ENCODE peak calls at places on chromosomes 5 and 9, in nine cellular contexts. One of them, this sample, is unnamed.

GRCh38 chr5:165928971-165929370 is 2362.5 kb upstream of the WWC1 start:
- DNase-seq in cardiac muscle cell: no peak
- DNase-seq in OCI-LY7: no peak
- DNase-seq in right atrium auricular region: no peak
- DNase-seq in heart left ventricle: no peak
- DNase-seq in tibial artery: no peak
- DNase-seq in PC-9: no peak
- DNase-seq in Panc1: no peak
- DNase-seq in GM06990: no peak
- DNase-seq in this sample: no peak

GRCh38 chr9:87786876-87787275 is 61.0 kb downstream of the CTSL start:
- DNase-seq in cardiac muscle cell: no peak
- DNase-seq in OCI-LY7: no peak
- DNase-seq in right atrium auricular region: no peak
- DNase-seq in heart left ventricle: no peak
- DNase-seq in tibial artery: no peak
- DNase-seq in PC-9: no peak
- DNase-seq in Panc1: no peak
- DNase-seq in GM06990: no peak
- DNase-seq in this sample: no peak

GRCh38 chr5:102090770-102091169 is 205.3 kb downstream of the SLCO4C1 start:
- DNase-seq in cardiac muscle cell: no peak
- DNase-seq in OCI-LY7: peak
- DNase-seq in right atrium auricular region: no peak
- DNase-seq in heart left ventricle: no peak
- DNase-seq in tibial artery: no peak
- DNase-seq in PC-9: peak
- DNase-seq in Panc1: peak
- DNase-seq in GM06990: no peak
- DNase-seq in this sample: peak

GRCh38 chr9:18906656-18907395 is 126.2 kb downstream of the SAXO1 start:
- DNase-seq in cardiac muscle cell: peak
- DNase-seq in OCI-LY7: no peak
- DNase-seq in right atrium auricular region: no peak
- DNase-seq in heart left ventricle: no peak
- DNase-seq in tibial artery: no peak
- DNase-seq in PC-9: no peak
- DNase-seq in Panc1: no peak
- DNase-seq in GM06990: no peak
- DNase-seq in this sample: no peak

GRCh38 chr5:167850901-167851300 is 440.5 kb upstream of the WWC1 start:
- DNase-seq in cardiac muscle cell: peak
- DNase-seq in OCI-LY7: no peak
- DNase-seq in right atrium auricular region: no peak
- DNase-seq in heart left ventricle: no peak
- DNase-seq in tibial artery: no peak
- DNase-seq in PC-9: no peak
- DNase-seq in Panc1: no peak
- DNase-seq in GM06990: no peak
- DNase-seq in this sample: no peak

GRCh38 chr5:107085572-107085971 is 585.2 kb downstream of the EFNA5 start:
- DNase-seq in cardiac muscle cell: no peak
- DNase-seq in OCI-LY7: no peak
- DNase-seq in right atrium auricular region: no peak
- DNase-seq in heart left ventricle: no peak
- DNase-seq in tibial artery: no peak
- DNase-seq in PC-9: no peak
- DNase-seq in Panc1: no peak
- DNase-seq in GM06990: no peak
- DNase-seq in this sample: no peak

GRCh38 chr9:97985058-97985861 is 2.1 kb downstream of the ANP32B start:
- DNase-seq in cardiac muscle cell: peak
- DNase-seq in OCI-LY7: peak
- DNase-seq in right atrium auricular region: no peak
- DNase-seq in heart left ventricle: no peak
- DNase-seq in tibial artery: peak
- DNase-seq in PC-9: no peak
- DNase-seq in Panc1: no peak
- DNase-seq in GM06990: no peak
- DNase-seq in this sample: no peak

GRCh38 chr9:13140843-13141592 is 138.5 kb downstream of the MPDZ start:
- DNase-seq in cardiac muscle cell: peak
- DNase-seq in OCI-LY7: no peak
- DNase-seq in right atrium auricular region: no peak
- DNase-seq in heart left ventricle: no peak
- DNase-seq in tibial artery: no peak
- DNase-seq in PC-9: no peak
- DNase-seq in Panc1: no peak
- DNase-seq in GM06990: no peak
- DNase-seq in this sample: no peak

GRCh38 chr9:17019398-17019797 is 115.4 kb upstream of the CNTLN start:
- DNase-seq in cardiac muscle cell: no peak
- DNase-seq in OCI-LY7: no peak
- DNase-seq in right atrium auricular region: no peak
- DNase-seq in heart left ventricle: no peak
- DNase-seq in tibial artery: no peak
- DNase-seq in PC-9: no peak
- DNase-seq in Panc1: no peak
- DNase-seq in GM06990: no peak
- DNase-seq in this sample: no peak

GRCh38 chr5:87411586-87412416 is 929 bp downstream of the CCNH start:
- DNase-seq in cardiac muscle cell: peak
- DNase-seq in OCI-LY7: peak
- DNase-seq in right atrium auricular region: peak
- DNase-seq in heart left ventricle: peak
- DNase-seq in tibial artery: peak
- DNase-seq in PC-9: peak
- DNase-seq in Panc1: no peak
- DNase-seq in GM06990: no peak
- DNase-seq in this sample: peak

GRCh38 chr9:133321411-133321935 is 14.5 kb downstream of the SURF6 start:
- DNase-seq in cardiac muscle cell: no peak
- DNase-seq in OCI-LY7: no peak
- DNase-seq in right atrium auricular region: no peak
- DNase-seq in heart left ventricle: no peak
- DNase-seq in tibial artery: peak
- DNase-seq in PC-9: no peak
- DNase-seq in Panc1: no peak
- DNase-seq in GM06990: no peak
- DNase-seq in this sample: no peak

GRCh38 chr5:13250450-13251291 is 693.8 kb downstream of the DNAH5 start:
- DNase-seq in cardiac muscle cell: no peak
- DNase-seq in OCI-LY7: peak
- DNase-seq in right atrium auricular region: no peak
- DNase-seq in heart left ventricle: no peak
- DNase-seq in tibial artery: no peak
- DNase-seq in PC-9: no peak
- DNase-seq in Panc1: peak
- DNase-seq in GM06990: no peak
- DNase-seq in this sample: peak

GRCh38 chr5:134100283-134101011 is 14.0 kb upstream of the TCF7 start:
- DNase-seq in cardiac muscle cell: peak
- DNase-seq in OCI-LY7: peak
- DNase-seq in right atrium auricular region: peak
- DNase-seq in heart left ventricle: no peak
- DNase-seq in tibial artery: no peak
- DNase-seq in PC-9: no peak
- DNase-seq in Panc1: no peak
- DNase-seq in GM06990: peak
- DNase-seq in this sample: no peak

GRCh38 chr5:134099939-134100282 is 14.6 kb upstream of the TCF7 start:
- DNase-seq in cardiac muscle cell: no peak
- DNase-seq in OCI-LY7: no peak
- DNase-seq in right atrium auricular region: no peak
- DNase-seq in heart left ventricle: no peak
- DNase-seq in tibial artery: no peak
- DNase-seq in PC-9: no peak
- DNase-seq in Panc1: no peak
- DNase-seq in GM06990: no peak
- DNase-seq in this sample: no peak

GRCh38 chr5:134101686-134102439 is 12.6 kb upstream of the TCF7 start:
- DNase-seq in cardiac muscle cell: peak
- DNase-seq in OCI-LY7: peak
- DNase-seq in right atrium auricular region: no peak
- DNase-seq in heart left ventricle: peak
- DNase-seq in tibial artery: no peak
- DNase-seq in PC-9: peak
- DNase-seq in Panc1: no peak
- DNase-seq in GM06990: peak
- DNase-seq in this sample: peak

GRCh38 chr5:134103998-134104612 is 10.4 kb upstream of the TCF7 start:
- DNase-seq in cardiac muscle cell: no peak
- DNase-seq in OCI-LY7: no peak
- DNase-seq in right atrium auricular region: no peak
- DNase-seq in heart left ventricle: no peak
- DNase-seq in tibial artery: no peak
- DNase-seq in PC-9: no peak
- DNase-seq in Panc1: no peak
- DNase-seq in GM06990: peak
- DNase-seq in this sample: no peak

GRCh38 chr5:134103397-134103796 is 11.1 kb upstream of the TCF7 start:
- DNase-seq in cardiac muscle cell: no peak
- DNase-seq in OCI-LY7: no peak
- DNase-seq in right atrium auricular region: no peak
- DNase-seq in heart left ventricle: no peak
- DNase-seq in tibial artery: no peak
- DNase-seq in PC-9: no peak
- DNase-seq in Panc1: no peak
- DNase-seq in GM06990: no peak
- DNase-seq in this sample: no peak
- H3K4me3 ChIP-seq in cardiac muscle cell: no peak
- H3K4me3 ChIP-seq in OCI-LY7: no peak
- H3K4me3 ChIP-seq in right atrium auricular region: no peak
- H3K4me3 ChIP-seq in heart left ventricle: no peak
- H3K4me3 ChIP-seq in tibial artery: no peak
- H3K4me3 ChIP-seq in PC-9: no peak
- H3K4me3 ChIP-seq in Panc1: no peak
- H3K4me3 ChIP-seq in GM06990: no peak
- H3K4me3 ChIP-seq in this sample: no peak

GRCh38 chr5:38330207-38330606 is 71.8 kb downstream of the EGFLAM start:
- DNase-seq in cardiac muscle cell: no peak
- DNase-seq in OCI-LY7: no peak
- DNase-seq in right atrium auricular region: no peak
- DNase-seq in heart left ventricle: no peak
- DNase-seq in tibial artery: no peak
- DNase-seq in PC-9: no peak
- DNase-seq in Panc1: no peak
- DNase-seq in GM06990: no peak
- DNase-seq in this sample: no peak
- H3K4me3 ChIP-seq in cardiac muscle cell: no peak
- H3K4me3 ChIP-seq in OCI-LY7: no peak
- H3K4me3 ChIP-seq in right atrium auricular region: no peak
- H3K4me3 ChIP-seq in heart left ventricle: no peak
- H3K4me3 ChIP-seq in tibial artery: no peak
- H3K4me3 ChIP-seq in PC-9: no peak
- H3K4me3 ChIP-seq in Panc1: no peak
- H3K4me3 ChIP-seq in GM06990: no peak
- H3K4me3 ChIP-seq in this sample: no peak

GRCh38 chr5:27472875-27473274 is 434.5 kb upstream of the CDH9 start:
- DNase-seq in cardiac muscle cell: no peak
- DNase-seq in OCI-LY7: no peak
- DNase-seq in right atrium auricular region: no peak
- DNase-seq in heart left ventricle: no peak
- DNase-seq in tibial artery: no peak
- DNase-seq in PC-9: no peak
- DNase-seq in Panc1: no peak
- DNase-seq in GM06990: no peak
- DNase-seq in this sample: no peak

GRCh38 chr5:27474054-27474323 is 435.6 kb upstream of the CDH9 start:
- DNase-seq in cardiac muscle cell: no peak
- DNase-seq in OCI-LY7: no peak
- DNase-seq in right atrium auricular region: no peak
- DNase-seq in heart left ventricle: no peak
- DNase-seq in tibial artery: no peak
- DNase-seq in PC-9: no peak
- DNase-seq in Panc1: no peak
- DNase-seq in GM06990: no peak
- DNase-seq in this sample: no peak

GRCh38 chr5:27474395-27474794 is 436.0 kb upstream of the CDH9 start:
- DNase-seq in cardiac muscle cell: no peak
- DNase-seq in OCI-LY7: no peak
- DNase-seq in right atrium auricular region: no peak
- DNase-seq in heart left ventricle: no peak
- DNase-seq in tibial artery: no peak
- DNase-seq in PC-9: no peak
- DNase-seq in Panc1: no peak
- DNase-seq in GM06990: no peak
- DNase-seq in this sample: no peak

GRCh38 chr5:27472000-27472763 is 433.8 kb upstream of the CDH9 start:
- DNase-seq in cardiac muscle cell: peak
- DNase-seq in OCI-LY7: no peak
- DNase-seq in right atrium auricular region: no peak
- DNase-seq in heart left ventricle: no peak
- DNase-seq in tibial artery: no peak
- DNase-seq in PC-9: peak
- DNase-seq in Panc1: no peak
- DNase-seq in GM06990: peak
- DNase-seq in this sample: peak

DNA sequence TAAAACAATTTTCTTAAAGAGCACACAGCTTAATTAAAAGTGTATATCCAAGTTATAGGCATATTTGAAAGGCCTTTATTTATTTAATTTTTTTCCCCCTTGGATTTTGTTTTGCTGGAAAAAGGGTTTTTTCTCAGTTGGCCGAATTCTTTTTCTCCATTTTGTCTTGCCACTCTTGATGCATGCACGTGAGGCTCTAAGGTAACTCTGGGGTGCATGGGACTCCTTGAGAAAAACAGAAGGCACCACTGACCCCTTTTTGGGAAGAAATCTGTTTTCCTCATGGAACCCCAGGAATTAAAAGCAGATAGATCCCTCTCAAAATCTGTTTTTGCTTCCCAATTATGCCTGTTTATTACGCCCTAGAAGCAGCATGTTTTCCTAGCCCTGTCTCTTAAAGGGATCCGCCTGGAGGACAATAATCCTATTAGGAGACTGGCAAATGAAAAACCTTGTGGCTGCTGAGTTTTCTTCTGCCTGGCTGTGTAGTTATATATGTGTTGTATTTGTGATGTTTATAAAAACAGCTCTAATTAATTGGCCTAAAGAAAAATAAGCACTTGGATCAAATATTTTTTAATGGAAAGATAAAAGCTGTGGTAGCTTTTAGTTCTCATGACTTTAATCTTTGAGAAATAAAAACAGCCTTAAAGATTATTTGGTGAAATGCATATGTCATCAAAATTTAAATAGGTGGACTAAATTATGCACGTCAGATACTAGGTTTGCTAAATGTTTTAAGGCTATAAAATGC is 435.1 kb upstream of the CDH9 start:
- DNase-seq in cardiac muscle cell: no peak
- DNase-seq in OCI-LY7: no peak
- DNase-seq in right atrium auricular region: no peak
- DNase-seq in heart left ventricle: no peak
- DNase-seq in tibial artery: no peak
- DNase-seq in PC-9: no peak
- DNase-seq in Panc1: no peak
- DNase-seq in GM06990: no peak
- DNase-seq in this sample: no peak
- H3K4me3 ChIP-seq in cardiac muscle cell: peak
- H3K4me3 ChIP-seq in OCI-LY7: no peak
- H3K4me3 ChIP-seq in right atrium auricular region: no peak
- H3K4me3 ChIP-seq in heart left ventricle: no peak
- H3K4me3 ChIP-seq in tibial artery: no peak
- H3K4me3 ChIP-seq in PC-9: no peak
- H3K4me3 ChIP-seq in Panc1: no peak
- H3K4me3 ChIP-seq in GM06990: peak
- H3K4me3 ChIP-seq in this sample: no peak

GRCh38 chr9:136882109-136882946 is 4.0 kb upstream of the TRAF2 start:
- DNase-seq in cardiac muscle cell: peak
- DNase-seq in OCI-LY7: peak
- DNase-seq in right atrium auricular region: peak
- DNase-seq in heart left ventricle: peak
- DNase-seq in tibial artery: no peak
- DNase-seq in PC-9: peak
- DNase-seq in Panc1: peak
- DNase-seq in GM06990: peak
- DNase-seq in this sample: no peak
- H3K4me3 ChIP-seq in cardiac muscle cell: no peak
- H3K4me3 ChIP-seq in OCI-LY7: no peak
- H3K4me3 ChIP-seq in right atrium auricular region: no peak
- H3K4me3 ChIP-seq in heart left ventricle: no peak
- H3K4me3 ChIP-seq in tibial artery: no peak
- H3K4me3 ChIP-seq in PC-9: peak
- H3K4me3 ChIP-seq in Panc1: peak
- H3K4me3 ChIP-seq in GM06990: peak
- H3K4me3 ChIP-seq in this sample: no peak

This sample was measured in Jurkat, Clone E6-1.